ENCODE peak calls at places on chromosomes 5 and 9, in eight cellular contexts. G is OCI-LY7, C is prostate gland, V is GM12891, Z is cardiac muscle cell, N is suprapubic skin, J is heart right ventricle, A is endothelial cell. K is an unnamed sample.

GRCh38 chr5:24225051-24225450 is 419.7 kb downstream of the CDH10 start:
- DNase-seq in G (no peak), C (no peak), V (no peak), Z (no peak), N (no peak), J (no peak), A (no peak), K (no peak)

GRCh38 chr5:178385472-178385853 is 152.9 kb upstream of the PHYKPL start:
- DNase-seq in G (no peak), C (no peak), V (no peak), Z (no peak), N (no peak), J (no peak), A (no peak), K (no peak)

GRCh38 chr9:130199605-130200004 is 27.4 kb downstream of the NCS1 start:
- DNase-seq in G (no peak), C (peak), V (no peak), Z (no peak), N (no peak), J (no peak), A (no peak), K (no peak)

GRCh38 chr9:113246928-113247327 is 25.6 kb downstream of the SLC31A1 start:
- DNase-seq in G (no peak), C (no peak), V (no peak), Z (no peak), N (no peak), J (no peak), A (no peak), K (no peak)

GRCh38 chr5:54894957-54895815 is 90.2 kb downstream of the ESM1 start:
- DNase-seq in G (no peak), C (no peak), V (no peak), Z (no peak), N (no peak), J (no peak), A (no peak), K (no peak)

GRCh38 chr5:85647349-85648127 is 970.2 kb upstream of the COX7C start:
- DNase-seq in G (no peak), C (no peak), V (no peak), Z (no peak), N (no peak), J (no peak), A (no peak), K (no peak)

GRCh38 chr5:77180167-77181081 is 30.1 kb upstream of the PDE8B start:
- DNase-seq in G (no peak), C (peak), V (no peak), Z (peak), N (no peak), J (no peak), A (peak), K (no peak)

GRCh38 chr5:135135530-135136201 is 101.6 kb upstream of the PITX1 start:
- DNase-seq in G (no peak), C (no peak), V (no peak), Z (no peak), N (peak), J (no peak), A (no peak), K (no peak)

GRCh38 chr5:158895573-158895972 is 204.1 kb downstream of the EBF1 start:
- DNase-seq in G (no peak), C (no peak), V (no peak), Z (no peak), N (no peak), J (peak), A (no peak), K (no peak)

GRCh38 chr9:34338664-34339063 is 9.3 kb downstream of the NUDT2 start:
- DNase-seq in G (no peak), C (no peak), V (no peak), Z (no peak), N (no peak), J (peak), A (no peak), K (no peak)

GRCh38 chr9:78314953-78315870 is 18.3 kb downstream of the PSAT1 start:
- DNase-seq in G (no peak), C (no peak), V (no peak), Z (no peak), N (no peak), J (no peak), A (no peak), K (no peak)

GRCh38 chr5:17061973-17062470 is 125.9 kb upstream of the MYO10 start:
- DNase-seq in G (no peak), C (no peak), V (no peak), Z (no peak), N (no peak), J (no peak), A (no peak), K (no peak)

GRCh38 chr5:172173771-172174170 is 14.3 kb downstream of the STK10 start:
- DNase-seq in G (no peak), C (no peak), V (no peak), Z (no peak), N (no peak), J (no peak), A (no peak), K (no peak)

GRCh38 chr9:94173632-94174031 is 85.5 kb upstream of the ZNF169 start:
- DNase-seq in G (no peak), C (no peak), V (no peak), Z (no peak), N (no peak), J (no peak), A (no peak), K (no peak)

GRCh38 chr9:96344458-96345180 is 38.9 kb downstream of the SLC35D2 start:
- DNase-seq in G (peak), C (no peak), V (no peak), Z (peak), N (no peak), J (peak), A (no peak), K (no peak)

GRCh38 chr9:125189011-125189360 is 617 bp downstream of the PPP6C start:
- DNase-seq in G (peak), C (peak), V (no peak), Z (peak), N (no peak), J (peak), A (peak), K (no peak)

GRCh38 chr5:93299596-93300308 is 281.3 kb downstream of the NR2F1-AS1 start:
- DNase-seq in G (no peak), C (no peak), V (no peak), Z (no peak), N (no peak), J (no peak), A (no peak), K (no peak)

GRCh38 chr5:10307206-10308148 is at the start of gene CMBL:
- DNase-seq in G (no peak), C (peak), V (peak), Z (peak), N (no peak), J (peak), A (peak), K (peak)

GRCh38 chr5:160702856-160703453 is 149.1 kb downstream of the ATP10B start:
- DNase-seq in G (no peak), C (no peak), V (no peak), Z (no peak), N (no peak), J (no peak), A (no peak), K (no peak)

GRCh38 chr9:78566948-78567675 is 270.2 kb downstream of the PSAT1 start:
- DNase-seq in G (no peak), C (peak), V (no peak), Z (no peak), N (no peak), J (no peak), A (no peak), K (no peak)

GRCh38 chr9:132585954-132586829 is 3.8 kb downstream of the BARHL1 start:
- DNase-seq in G (no peak), C (no peak), V (no peak), Z (no peak), N (no peak), J (no peak), A (no peak), K (no peak)

GRCh38 chr9:74721696-74722660 is 165.7 kb downstream of the TRPM6 start:
- DNase-seq in G (no peak), C (no peak), V (no peak), Z (no peak), N (no peak), J (no peak), A (no peak), K (no peak)

GRCh38 chr5:74355041-74355440 is 285.5 kb downstream of the ENC1 start:
- DNase-seq in G (no peak), C (no peak), V (no peak), Z (no peak), N (no peak), J (no peak), A (no peak), K (no peak)

GRCh38 chr9:121634329-121634784 is 17.1 kb upstream of the DAB2IP start:
- DNase-seq in G (peak), C (no peak), V (peak), Z (no peak), N (no peak), J (no peak), A (no peak), K (no peak)

GRCh38 chr5:13478831-13479465 is 465.5 kb downstream of the DNAH5 start:
- DNase-seq in G (peak), C (no peak), V (no peak), Z (peak), N (no peak), J (peak), A (peak), K (peak)

GRCh38 chr5:56850423-56850822 is 35.1 kb downstream of the MAP3K1 start:
- DNase-seq in G (no peak), C (no peak), V (no peak), Z (no peak), N (no peak), J (no peak), A (no peak), K (no peak)

GRCh38 chr5:177437623-177438022 is 9.0 kb upstream of the PRR7 start:
- DNase-seq in G (no peak), C (no peak), V (no peak), Z (no peak), N (no peak), J (no peak), A (no peak), K (no peak)

GRCh38 chr5:114447084-114447773 is 85.4 kb downstream of the KCNN2 start:
- DNase-seq in G (peak), C (no peak), V (no peak), Z (no peak), N (no peak), J (no peak), A (no peak), K (peak)

GRCh38 chr9:125472926-125473701 is 211.5 kb downstream of the GAPVD1 start:
- DNase-seq in G (no peak), C (no peak), V (no peak), Z (peak), N (no peak), J (peak), A (no peak), K (peak)

GRCh38 chr5:134503088-134503936 is 22.2 kb upstream of the JADE2 start:
- DNase-seq in G (no peak), C (no peak), V (peak), Z (no peak), N (peak), J (peak), A (peak), K (no peak)